ENCODE peak calls at places on chromosomes 11 and 22, in four cellular contexts. C is DMS 273 treated with DMSO at 0.1 percent for 48 hours, E is ELR, B is fibroblast of pulmonary artery. J is an unnamed sample.

GRCh38 chr11:71574418-71574817 is 8.3 kb downstream of the KRTAP5-11 start:
- DNase-seq in C (no peak), E (no peak), B (no peak), J (no peak)

GRCh38 chr11:72701466-72701865 is 27.2 kb upstream of the PDE2A start:
- DNase-seq in C (no peak), E (no peak), B (no peak), J (no peak)

GRCh38 chr11:111336582-111337256 is 38.4 kb downstream of the POU2AF3 start:
- DNase-seq in C (peak; percentile 35), E (no peak), B (peak; percentile 73), J (no peak)

GRCh38 chr11:47642099-47642855 is at the start of gene MTCH2:
- DNase-seq in C (peak; percentile 86), E (peak; percentile 98), B (peak; percentile 99), J (peak; percentile 89)

GRCh38 chr22:17570851-17571631 is 7.7 kb downstream of the SLC25A18 start:
- DNase-seq in C (no peak), E (peak; percentile 76), B (peak; percentile 98), J (no peak)

GRCh38 chr11:127056338-127056971 is 55.9 kb upstream of the KIRREL3 start:
- DNase-seq in C (no peak), E (peak; percentile 41), B (no peak), J (no peak)

GRCh38 chr11:108115495-108116140 is 5.7 kb upstream of the ACAT1 start:
- DNase-seq in C (peak; percentile 36), E (peak; percentile 81), B (peak; percentile 91), J (peak; percentile 42)

GRCh38 chr11:12430912-12431311 is 53.5 kb downstream of the PARVA start:
- DNase-seq in C (no peak), E (peak; percentile 76), B (peak; percentile 95), J (no peak)

GRCh38 chr22:25068701-25069100 is 116.2 kb downstream of the KIAA1671 start:
- DNase-seq in C (no peak), E (no peak), B (no peak), J (no peak)

GRCh38 chr11:130418756-130419155 is 9.7 kb downstream of the ADAMTS8 start:
- DNase-seq in C (no peak), E (no peak), B (no peak), J (no peak)

GRCh38 chr22:49271831-49272230 is 555.8 kb downstream of the BRD1 start:
- DNase-seq in C (no peak), E (no peak), B (no peak), J (no peak)

GRCh38 chr11:444397-445144 is 2.8 kb upstream of the ANO9 start:
- DNase-seq in C (no peak), E (peak; percentile 25), B (peak; percentile 50), J (no peak)

GRCh38 chr11:75775056-75775455 is 6.5 kb downstream of the DGAT2 start:
- DNase-seq in C (no peak), E (no peak), B (no peak), J (no peak)

GRCh38 chr11:10075141-10075540 is 218.9 kb downstream of the SBF2 start:
- DNase-seq in C (no peak), E (no peak), B (no peak), J (no peak)

GRCh38 chr11:85783758-85784157 is 27.2 kb downstream of the SYTL2 start:
- DNase-seq in C (no peak), E (no peak), B (peak; percentile 16), J (no peak)

GRCh38 chr11:46490576-46491100 is 99.1 kb upstream of the CHRM4 start:
- DNase-seq in C (no peak), E (peak; percentile 65), B (no peak), J (no peak)

GRCh38 chr11:132803436-132803835 is 728.9 kb downstream of the OPCML start:
- DNase-seq in C (no peak), E (peak; percentile 88), B (no peak), J (no peak)

GRCh38 chr11:125591659-125592304 is 870 bp upstream of the STT3A start:
- DNase-seq in C (no peak), E (peak; percentile 54), B (peak; percentile 22), J (no peak)

GRCh38 chr11:63917685-63918523 is 940 bp upstream of the RCOR2 start:
- DNase-seq in C (peak; percentile 96), E (peak; percentile 32), B (peak; percentile 17), J (no peak)

GRCh38 chr11:62427630-62428233 is 8.9 kb downstream of the SCGB1A1 start:
- DNase-seq in C (no peak), E (peak; percentile 70), B (peak; percentile 32), J (no peak)

GRCh38 chr11:3808846-3809623 is 675 bp downstream of the PGAP2 start:
- DNase-seq in C (no peak), E (peak; percentile 71), B (peak; percentile 55), J (peak; percentile 61)

GRCh38 chr22:24208012-24208749 is 26.9 kb downstream of the SUSD2 start:
- DNase-seq in C (no peak), E (peak; percentile 98), B (peak; percentile 99), J (peak; percentile 93)

GRCh38 chr11:72375241-72375640 is 59.1 kb downstream of the CLPB start:
- DNase-seq in C (peak; percentile 47), E (no peak), B (no peak), J (no peak)

GRCh38 chr22:33577862-33578411 is 342.3 kb downstream of the LARGE1 start:
- DNase-seq in C (no peak), E (no peak), B (no peak), J (no peak)

GRCh38 chr22:33842421-33843094 is 77.7 kb downstream of the LARGE1 start:
- DNase-seq in C (no peak), E (no peak), B (no peak), J (no peak)

GRCh38 chr22:26579331-26579886 is 10.5 kb downstream of the TPST2 start:
- DNase-seq in C (no peak), E (no peak), B (no peak), J (no peak)

GRCh38 chr22:26589367-26589844 is 526 bp downstream of the TPST2 start:
- DNase-seq in C (no peak), E (peak; percentile 53), B (no peak), J (no peak)

GRCh38 chr11:108647387-108647700 is 17.5 kb upstream of the DDX10 start:
- DNase-seq in C (no peak), E (no peak), B (no peak), J (no peak)

GRCh38 chr22:40305625-40306024 is 40.7 kb upstream of the ADSL start:
- DNase-seq in C (no peak), E (no peak), B (no peak), J (no peak)

GRCh38 chr11:110148775-110149744 is 55.9 kb downstream of the ZC3H12C start:
- DNase-seq in C (no peak), E (peak; percentile 86), B (peak; percentile 91), J (no peak)

GRCh38 chr11:106389096-106389495 is 311.6 kb downstream of the AASDHPPT start:
- DNase-seq in C (no peak), E (peak; percentile 75), B (peak; percentile 56), J (no peak)

GRCh38 chr11:119591836-119592310 is 137.1 kb downstream of the NECTIN1 start:
- DNase-seq in C (no peak), E (no peak), B (no peak), J (peak; percentile 19)

GRCh38 chr22:30186048-30186447 is 60.5 kb downstream of the LIF start:
- DNase-seq in C (no peak), E (no peak), B (no peak), J (no peak)

GRCh38 chr11:20589796-20590195 is 9.6 kb upstream of the SLC6A5 start:
- DNase-seq in C (no peak), E (no peak), B (no peak), J (no peak)

GRCh38 chr22:23175817-23176644 is 4.3 kb upstream of the BCR start:
- DNase-seq in C (peak; percentile 60), E (no peak), B (no peak), J (no peak)

GRCh38 chr11:125425601-125426000 is 70.5 kb downstream of the FEZ1 start:
- DNase-seq in C (no peak), E (no peak), B (no peak), J (no peak)

GRCh38 chr11:79431535-79431934 is 9.3 kb downstream of the TENM4 start:
- DNase-seq in C (no peak), E (peak; percentile 81), B (no peak), J (no peak)

GRCh38 chr11:118790357-118791014 is 478 bp downstream of the DDX6 start:
- DNase-seq in C (no peak), E (peak; percentile 73), B (peak; percentile 53), J (no peak)

J was measured in LNCaP clone FGC.